ENCODE peak calls at places on chromosomes 12 and 14, in eight cellular contexts. M is neural progenitor cell, V is astrocyte, S is colonic mucosa, X is H1, H is K562, U is PC-3, Z is mesendoderm. F is an unnamed sample. For H3K4me1, the result is how much of the 10 kb centered on the place peaks cover.

GRCh38 chr14:58131386-58131785 is 20.6 kb downstream of the ARMH4 start:
- DNase-seq in M (no peak), V (peak), S (no peak), X (no peak), H (no peak), U (peak), Z (peak), F (no peak)

GRCh38 chr14:95527392-95528002 is 7.4 kb upstream of the GLRX5 start:
- DNase-seq in M (peak), V (peak), S (peak), X (no peak), H (no peak), U (peak), Z (no peak), F (peak)

GRCh38 chr12:109932878-109933503 is 32.9 kb downstream of the TCHP start:
- DNase-seq in M (no peak), V (no peak), S (no peak), X (no peak), H (no peak), U (no peak), Z (no peak), F (no peak)

GRCh38 chr12:69583203-69583602 is 2.1 kb upstream of the CCT2 start:
- DNase-seq in M (peak), V (no peak), S (no peak), X (peak), H (peak), U (peak), Z (peak), F (no peak)

GRCh38 chr12:101441835-101442234 is 33.3 kb upstream of the SPIC start:
- DNase-seq in M (no peak), V (no peak), S (no peak), X (no peak), H (no peak), U (no peak), Z (no peak), F (no peak)

GRCh38 chr12:41302979-41303403 is 114.9 kb downstream of the PDZRN4 start:
- DNase-seq in M (no peak), V (no peak), S (no peak), X (no peak), H (no peak), U (peak), Z (no peak), F (no peak)

GRCh38 chr12:108611884-108612415 is 14.1 kb upstream of the TMEM119 start:
- DNase-seq in M (peak), V (peak), S (no peak), X (peak), H (peak), U (peak), Z (peak), F (peak)

GRCh38 chr14:105065280-105066228 is at the start of gene GPR132:
- DNase-seq in M (no peak), V (peak), S (peak), X (no peak), H (no peak), U (peak), Z (no peak), F (no peak)

GRCh38 chr12:132429122-132429931 is 60.6 kb upstream of the FBRSL1 start:
- DNase-seq in M (peak), V (no peak), S (peak), X (no peak), H (no peak), U (no peak), Z (peak), F (no peak)

GRCh38 chr12:115916910-115917668 is 360.4 kb downstream of the MED13L start:
- DNase-seq in M (peak), V (no peak), S (peak), X (peak), H (peak), U (peak), Z (peak), F (peak)

GRCh38 chr12:53098354-53098981 is 1.0 kb downstream of the IGFBP6 start:
- DNase-seq in M (no peak), V (peak), S (peak), X (no peak), H (no peak), U (peak), Z (peak), F (peak)

GRCh38 chr14:68640293-68640574 is 152.6 kb downstream of the ZFP36L1 start:
- DNase-seq in M (no peak), V (no peak), S (no peak), X (no peak), H (no peak), U (no peak), Z (no peak), F (no peak)

GRCh38 chr12:51227962-51228361 is 10.1 kb upstream of the POU6F1 start:
- DNase-seq in M (no peak), V (no peak), S (no peak), X (no peak), H (no peak), U (no peak), Z (no peak), F (no peak)

GRCh38 chr12:124659003-124659402 is 91.6 kb upstream of the NCOR2 start:
- DNase-seq in M (no peak), V (no peak), S (no peak), X (no peak), H (no peak), U (no peak), Z (no peak), F (no peak)

GRCh38 chr14:21921453-21921852 is 247.8 kb upstream of the OR4E1 start:
- DNase-seq in M (no peak), V (no peak), S (no peak), X (no peak), H (no peak), U (peak), Z (no peak), F (no peak)

GRCh38 chr12:46657416-46658411 is 168.1 kb downstream of the SLC38A4 start:
- DNase-seq in M (no peak), V (peak), S (no peak), X (no peak), H (no peak), U (no peak), Z (no peak), F (peak)

GRCh38 chr12:28132398-28132797 is 57.9 kb upstream of the CCDC91 start:
- DNase-seq in M (no peak), V (no peak), S (no peak), X (no peak), H (no peak), U (no peak), Z (no peak), F (no peak)

GRCh38 chr12:27474344-27474743 is 27.8 kb downstream of the SMCO2 start:
- DNase-seq in M (no peak), V (peak), S (no peak), X (no peak), H (no peak), U (peak), Z (no peak), F (peak)

GRCh38 chr14:77849711-77850110 is 49.8 kb downstream of the ADCK1 start:
- DNase-seq in M (no peak), V (peak), S (no peak), X (no peak), H (no peak), U (peak), Z (no peak), F (no peak)

GRCh38 chr14:87754512-87755223 is 238.3 kb downstream of the GALC start:
- DNase-seq in M (no peak), V (no peak), S (no peak), X (no peak), H (no peak), U (no peak), Z (no peak), F (no peak)

GRCh38 chr14:53376064-53376463 is 222.9 kb upstream of the DDHD1 start:
- DNase-seq in M (no peak), V (no peak), S (no peak), X (no peak), H (no peak), U (no peak), Z (no peak), F (no peak)

GRCh38 chr12:121295746-121296617 is 527 bp downstream of the CAMKK2 start:
- DNase-seq in M (peak), V (no peak), S (peak), X (no peak), H (peak), U (peak), Z (peak), F (peak)

GRCh38 chr12:126182619-126183236 is 1117.5 kb downstream of the AACS start:
- DNase-seq in M (no peak), V (no peak), S (no peak), X (no peak), H (no peak), U (no peak), Z (no peak), F (peak)

DNA sequence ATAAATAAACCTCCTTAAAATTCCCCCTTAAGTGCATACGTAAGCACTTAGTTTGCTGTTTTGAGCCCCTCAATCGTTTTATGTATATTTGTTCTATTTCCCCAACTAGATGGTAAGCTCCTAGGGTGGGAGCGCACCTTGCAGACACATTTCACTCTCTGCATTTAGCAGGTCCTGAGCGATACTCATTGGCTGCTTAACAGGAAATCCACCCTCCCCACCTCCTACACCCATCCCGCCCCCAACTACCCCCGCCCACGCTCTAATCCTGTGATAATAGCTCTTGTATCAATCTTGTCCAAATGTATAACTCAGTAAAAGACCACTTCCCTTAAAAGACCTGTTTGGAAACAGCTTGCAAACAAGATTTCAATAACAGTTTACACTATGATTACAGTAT is 8.2 kb downstream of the LPAR5 start:
- DNase-seq in M (no peak), V (no peak), S (no peak), X (no peak), H (peak), U (no peak), Z (no peak), F (no peak)
- H3K4me3 ChIP-seq in M (no peak), V (no peak), S (no peak), X (no peak), H (peak), U (no peak), Z (no peak), F (no peak)

GRCh38 chr12:118189761-118190181 is 53.8 kb downstream of the PEBP1 start:
- DNase-seq in M (peak), V (peak), S (peak), X (no peak), H (no peak), U (no peak), Z (peak), F (peak)

GRCh38 chr12:118190266-118190665 is 54.3 kb downstream of the PEBP1 start:
- DNase-seq in M (peak), V (peak), S (no peak), X (no peak), H (no peak), U (no peak), Z (peak), F (peak)

GRCh38 chr12:118185602-118186397 is 49.9 kb downstream of the PEBP1 start:
- DNase-seq in M (no peak), V (no peak), S (no peak), X (no peak), H (no peak), U (no peak), Z (no peak), F (no peak)

GRCh38 chr12:118187746-118188390 is 51.9 kb downstream of the PEBP1 start:
- DNase-seq in M (no peak), V (no peak), S (no peak), X (no peak), H (no peak), U (no peak), Z (no peak), F (no peak)

GRCh38 chr12:118188690-118189371 is 52.9 kb downstream of the PEBP1 start:
- DNase-seq in M (no peak), V (peak), S (peak), X (no peak), H (no peak), U (no peak), Z (no peak), F (peak)
- H3K9ac ChIP-seq in M (no peak), V (peak), S (no peak), X (no peak), H (no peak), U (no peak), Z (no peak), F (peak)

GRCh38 chr12:11795192-11795909 is 145.9 kb downstream of the ETV6 start:
- DNase-seq in M (no peak), V (no peak), S (peak), X (no peak), H (no peak), U (no peak), Z (no peak), F (no peak)

GRCh38 chr12:11797317-11797913 is 147.9 kb downstream of the ETV6 start:
- DNase-seq in M (no peak), V (peak), S (no peak), X (no peak), H (no peak), U (no peak), Z (peak), F (peak)

GRCh38 chr12:11794311-11794710 is 144.8 kb downstream of the ETV6 start:
- DNase-seq in M (no peak), V (peak), S (no peak), X (no peak), H (no peak), U (no peak), Z (no peak), F (no peak)

GRCh38 chr12:11794751-11795150 is 145.3 kb downstream of the ETV6 start:
- DNase-seq in M (no peak), V (peak), S (no peak), X (no peak), H (no peak), U (no peak), Z (no peak), F (no peak)

GRCh38 chr12:11795910-11796459 is 146.5 kb downstream of the ETV6 start:
- DNase-seq in M (peak), V (peak), S (peak), X (no peak), H (no peak), U (peak), Z (peak), F (peak)
- H3K4me1 ChIP-seq in M (under half), V (half or more), S (under half), X (under half), H (half or more), U (under half), Z (under half), F (under half)

DNA sequence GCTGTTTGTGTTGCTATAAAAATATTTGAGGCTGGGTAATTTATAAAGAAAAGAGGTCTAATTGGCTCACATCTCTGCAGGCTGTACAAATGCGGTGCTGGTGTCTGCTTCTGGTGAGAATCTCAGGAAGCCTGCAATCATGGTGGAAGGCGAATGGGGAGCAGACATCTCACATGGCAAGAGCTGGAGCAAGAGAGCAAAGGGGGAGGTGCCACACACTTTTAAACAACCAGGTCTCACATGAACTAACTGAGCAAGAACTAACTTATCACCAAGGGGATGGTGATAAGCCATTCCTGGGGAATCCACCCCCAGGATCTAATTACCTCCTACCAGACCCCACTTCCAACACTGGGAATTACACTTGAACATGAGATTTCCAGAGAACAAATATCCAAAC is 300.7 kb upstream of the MDGA2 start:
- DNase-seq in M (no peak), V (no peak), S (no peak), X (no peak), H (no peak), U (no peak), Z (peak), F (no peak)
- H3K4me3 ChIP-seq in M (no peak), V (no peak), S (no peak), X (no peak), H (no peak), U (no peak), Z (no peak), F (no peak)

GRCh38 chr14:103714063-103714724 is 1.1 kb downstream of the XRCC3 start:
- DNase-seq in M (no peak), V (no peak), S (no peak), X (no peak), H (no peak), U (no peak), Z (no peak), F (no peak)
- H3K9ac ChIP-seq in M (peak), V (peak), S (no peak), X (no peak), H (peak), U (peak), Z (peak), F (no peak)